ENCODE peak calls at places on chromosome 14, in five cellular contexts. P is suprapubic skin, L is left ventricle myocardium inferior, H is endothelial cell, M is GM10248. V is an unnamed sample.

GRCh38 chr14:77208266-77208978 is 26.8 kb downstream of the TMEM63C start:
- DNase-seq in P (no peak), M (peak), H (peak), L (peak), V (peak)

GRCh38 chr14:90924618-90925345 is 108.6 kb upstream of the TTC7B start:
- DNase-seq in H (no peak), P (no peak), M (no peak), L (no peak), V (no peak)

GRCh38 chr14:86402547-86402946 is 872.6 kb downstream of the FLRT2 start:
- DNase-seq in H (no peak), M (no peak), P (no peak), L (no peak), V (no peak)

GRCh38 chr14:52961060-52961639 is 10.3 kb upstream of the FERMT2 start:
- DNase-seq in H (peak), L (peak), P (no peak), M (peak), V (no peak)

GRCh38 chr14:83556746-83557460 is 1973.0 kb upstream of the FLRT2 start:
- DNase-seq in M (no peak), H (no peak), P (no peak), L (no peak), V (no peak)

GRCh38 chr14:22850944-22851790 is 14.8 kb downstream of the MMP14 start:
- DNase-seq in H (peak), P (peak), M (no peak), L (peak), V (no peak)

GRCh38 chr14:88542857-88543795 is 11.7 kb downstream of the PTPN21 start:
- DNase-seq in P (no peak), H (no peak), M (no peak), L (no peak), V (no peak)

GRCh38 chr14:22252591-22253178 is 336.3 kb downstream of the DAD1 start:
- DNase-seq in P (no peak), H (no peak), M (no peak), L (no peak), V (no peak)

GRCh38 chr14:21034707-21035106 is at the start of gene RNASE13:
- DNase-seq in P (no peak), L (no peak), H (no peak), M (no peak), V (no peak)

GRCh38 chr14:69303086-69303485 is 43.1 kb downstream of the GALNT16 start:
- DNase-seq in M (no peak), H (no peak), L (no peak), P (peak), V (no peak)

GRCh38 chr14:69298131-69299071 is 38.4 kb downstream of the GALNT16 start:
- DNase-seq in L (no peak), P (peak), H (no peak), M (no peak), V (peak)

GRCh38 chr14:69300601-69301221 is 40.8 kb downstream of the GALNT16 start:
- DNase-seq in M (no peak), P (peak), H (no peak), L (no peak), V (no peak)

DNA sequence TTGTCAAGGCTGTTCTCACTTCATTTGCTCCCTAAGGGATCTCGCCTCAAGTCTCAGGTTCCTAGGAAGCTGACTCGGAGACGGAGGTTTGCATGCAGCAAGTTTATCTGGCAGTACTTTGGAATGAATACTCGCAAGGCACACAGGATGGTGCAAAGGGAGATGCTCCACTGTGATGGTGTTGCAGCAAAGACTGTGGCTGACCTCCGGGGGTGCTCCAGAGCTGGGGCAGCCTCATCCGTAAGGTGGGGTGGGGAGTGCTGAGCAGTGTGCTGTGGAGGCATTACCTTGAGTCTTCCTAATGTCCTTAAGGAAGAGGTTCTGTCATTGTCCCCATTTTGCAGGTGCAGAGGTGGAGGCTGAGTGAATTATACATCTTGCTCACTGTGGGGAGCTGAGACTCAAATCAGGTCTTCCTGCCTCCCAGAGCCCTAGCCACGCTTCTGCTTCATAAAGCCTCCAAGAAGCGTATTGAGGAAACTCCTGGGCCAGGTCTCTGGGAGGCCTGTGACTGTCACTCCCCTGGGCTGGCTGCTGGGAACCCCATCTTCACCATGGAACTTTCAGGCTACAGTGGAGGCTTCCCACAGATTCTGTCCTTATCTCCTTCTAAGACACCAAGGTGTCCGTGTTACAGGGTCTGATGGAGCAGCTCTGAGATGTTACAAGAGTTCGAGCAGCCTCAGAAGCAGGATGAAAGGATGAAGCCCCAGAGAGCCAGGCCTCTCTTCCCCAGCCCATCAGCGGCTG is 39.5 kb downstream of the GALNT16 start:
- DNase-seq in H (peak), L (no peak), P (peak), M (no peak), V (peak)
- TF ChIP-seq CTCF in H (no peak), L (no peak), P (no peak), M (peak), V (peak)

DNA sequence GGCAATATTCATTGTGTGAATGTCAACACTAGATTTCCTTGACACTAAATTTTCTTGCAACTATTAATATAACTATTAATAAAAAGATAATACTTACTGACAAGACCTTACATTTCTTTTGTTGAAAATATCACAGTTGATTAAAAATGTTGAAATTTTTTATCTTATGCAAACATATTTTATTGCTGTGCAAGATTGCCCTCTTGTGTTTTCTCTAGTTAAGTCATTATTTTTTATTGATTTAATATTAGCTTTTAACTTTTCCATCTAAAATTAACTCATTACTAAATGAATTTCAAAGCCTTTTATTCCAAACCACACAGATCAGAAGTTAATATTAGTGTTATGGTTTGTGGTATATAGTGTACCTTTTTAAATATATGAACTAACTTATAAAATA is 11.7 kb upstream of the NAA30 start:
- DNase-seq in P (no peak), L (no peak), H (no peak), M (no peak), V (no peak)
- TF ChIP-seq CTCF in P (no peak), L (no peak), H (peak), M (no peak), V (peak)

DNA sequence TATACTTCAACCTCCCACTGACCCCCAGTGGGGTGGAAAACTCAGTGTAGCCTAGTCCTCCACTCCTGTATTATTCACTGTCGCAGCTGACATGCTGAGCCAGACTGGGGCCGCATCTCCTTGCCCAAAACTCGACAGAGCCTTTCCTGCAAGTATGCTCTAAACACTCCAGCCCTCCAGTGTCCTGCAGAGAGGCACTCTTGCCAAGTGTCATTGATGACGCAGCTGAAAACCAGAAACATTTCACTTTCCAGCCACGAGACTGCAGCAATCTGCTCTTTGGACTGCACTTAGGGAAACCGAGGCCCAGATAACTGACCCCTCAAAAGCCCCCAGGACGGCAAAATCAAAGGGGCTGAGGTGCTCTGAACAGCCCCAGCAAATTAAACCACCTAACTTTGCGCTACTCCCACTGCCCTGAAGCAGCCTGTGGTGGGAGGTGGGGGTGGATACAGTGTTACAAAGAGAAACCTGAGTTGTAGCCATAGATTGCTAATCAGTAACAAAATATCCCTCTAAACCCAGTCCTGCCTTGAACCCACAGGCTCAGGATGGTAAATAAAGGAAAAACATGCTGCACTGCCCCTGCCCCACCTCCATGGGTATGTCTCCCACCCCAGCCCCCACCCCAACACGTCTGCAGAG is 2.6 kb downstream of the CCDC85C start:
- DNase-seq in H (no peak), P (no peak), L (no peak), M (no peak), V (no peak)
- TF ChIP-seq CTCF in H (no peak), P (no peak), L (no peak), M (no peak), V (no peak)

DNA sequence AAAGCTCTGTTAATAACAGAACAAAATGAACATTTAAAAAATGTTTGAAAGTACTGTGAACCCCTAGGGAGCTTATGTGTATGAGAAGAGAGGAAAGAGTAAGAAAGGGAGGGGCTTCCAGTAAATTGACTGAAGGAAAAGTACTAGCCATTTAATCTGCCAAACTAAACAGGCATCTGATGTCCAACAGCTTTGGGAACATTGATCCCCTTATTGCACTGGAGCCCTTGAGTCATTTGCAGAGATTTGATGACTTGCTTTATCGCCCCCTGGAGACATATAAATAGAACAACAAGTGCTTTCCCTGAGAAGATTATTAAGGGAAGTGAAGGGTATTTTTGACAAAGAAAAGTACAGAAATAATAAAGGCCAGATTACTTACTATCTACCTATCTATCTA is 319.3 kb upstream of the NOVA1 start:
- DNase-seq in H (no peak), L (no peak), P (no peak), M (no peak), V (no peak)
- TF ChIP-seq CTCF in H (peak), L (peak), P (peak), M (no peak), V (peak)

GRCh38 chr14:103002578-103003350 is 54.6 kb downstream of the CDC42BPB start:
- DNase-seq in P (no peak), L (no peak), H (no peak), M (no peak), V (no peak)
- TF ChIP-seq CTCF in P (no peak), L (no peak), H (no peak), M (no peak), V (no peak)

GRCh38 chr14:100304825-100305445 is 1.3 kb downstream of the SLC25A29 start:
- DNase-seq in L (peak), P (no peak), M (no peak), H (no peak), V (no peak)
- TF ChIP-seq CTCF in L (no peak), P (no peak), M (no peak), H (no peak), V (peak)

V was measured in type B pancreatic cell.